ENCODE peak calls at places on chromosomes 16 and 17, in nine cellular contexts. One of them, this sample, is unnamed.

GRCh38 chr17:59001158-59001814 is 105.4 kb downstream of the TRIM37 start:
- DNase-seq in fibroblast of lung: peak
- DNase-seq in NCI-H446: no peak
- DNase-seq in GM04504: no peak
- DNase-seq in stimulated activated naive CD8-positive, alpha-beta T cell treated with anti-CD3 and anti-CD28 coated beads, Interleukin-15, Interleukin-2, amounts not matched to agents 100 U/mL and 50 U/mL, for 24 hours: peak
- DNase-seq in AG09319: no peak
- DNase-seq in dermis microvascular lymphatic vessel endothelial cell: peak
- DNase-seq in hepatic stellate cell: peak
- DNase-seq in NCI-H187: no peak
- DNase-seq in this sample: peak

GRCh38 chr17:44097110-44097810 is 26.2 kb downstream of the HDAC5 start:
- DNase-seq in hepatic stellate cell: no peak
- DNase-seq in fibroblast of lung: peak
- DNase-seq in AG09319: no peak
- DNase-seq in NCI-H446: no peak
- DNase-seq in dermis microvascular lymphatic vessel endothelial cell: no peak
- DNase-seq in NCI-H187: no peak
- DNase-seq in stimulated activated naive CD8-positive, alpha-beta T cell treated with anti-CD3 and anti-CD28 coated beads, Interleukin-15, Interleukin-2, amounts not matched to agents 100 U/mL and 50 U/mL, for 24 hours: no peak
- DNase-seq in GM04504: peak
- DNase-seq in this sample: no peak

GRCh38 chr16:76293980-76294690 is 16.9 kb downstream of the CNTNAP4 start:
- DNase-seq in NCI-H446: no peak
- DNase-seq in AG09319: no peak
- DNase-seq in stimulated activated naive CD8-positive, alpha-beta T cell treated with anti-CD3 and anti-CD28 coated beads, Interleukin-15, Interleukin-2, amounts not matched to agents 100 U/mL and 50 U/mL, for 24 hours: no peak
- DNase-seq in fibroblast of lung: no peak
- DNase-seq in hepatic stellate cell: peak
- DNase-seq in GM04504: no peak
- DNase-seq in dermis microvascular lymphatic vessel endothelial cell: no peak
- DNase-seq in NCI-H187: no peak
- DNase-seq in this sample: no peak

GRCh38 chr17:62101090-62101489 is 36.0 kb upstream of the MED13 start:
- DNase-seq in NCI-H187: no peak
- DNase-seq in dermis microvascular lymphatic vessel endothelial cell: no peak
- DNase-seq in hepatic stellate cell: no peak
- DNase-seq in NCI-H446: no peak
- DNase-seq in AG09319: no peak
- DNase-seq in fibroblast of lung: no peak
- DNase-seq in GM04504: no peak
- DNase-seq in stimulated activated naive CD8-positive, alpha-beta T cell treated with anti-CD3 and anti-CD28 coated beads, Interleukin-15, Interleukin-2, amounts not matched to agents 100 U/mL and 50 U/mL, for 24 hours: no peak
- DNase-seq in this sample: no peak

GRCh38 chr16:64459402-64459801 is 662.5 kb downstream of the CDH11 start:
- DNase-seq in AG09319: no peak
- DNase-seq in dermis microvascular lymphatic vessel endothelial cell: no peak
- DNase-seq in hepatic stellate cell: no peak
- DNase-seq in NCI-H187: no peak
- DNase-seq in fibroblast of lung: peak
- DNase-seq in NCI-H446: no peak
- DNase-seq in GM04504: no peak
- DNase-seq in stimulated activated naive CD8-positive, alpha-beta T cell treated with anti-CD3 and anti-CD28 coated beads, Interleukin-15, Interleukin-2, amounts not matched to agents 100 U/mL and 50 U/mL, for 24 hours: no peak
- DNase-seq in this sample: no peak

GRCh38 chr16:2854700-2855309 is 3.2 kb downstream of the PRSS22 start:
- DNase-seq in NCI-H187: no peak
- DNase-seq in dermis microvascular lymphatic vessel endothelial cell: no peak
- DNase-seq in fibroblast of lung: no peak
- DNase-seq in stimulated activated naive CD8-positive, alpha-beta T cell treated with anti-CD3 and anti-CD28 coated beads, Interleukin-15, Interleukin-2, amounts not matched to agents 100 U/mL and 50 U/mL, for 24 hours: peak
- DNase-seq in hepatic stellate cell: no peak
- DNase-seq in NCI-H446: no peak
- DNase-seq in AG09319: no peak
- DNase-seq in GM04504: no peak
- DNase-seq in this sample: no peak

GRCh38 chr16:8863594-8864424 is 5.0 kb downstream of the CARHSP1 start:
- DNase-seq in NCI-H446: no peak
- DNase-seq in NCI-H187: no peak
- DNase-seq in dermis microvascular lymphatic vessel endothelial cell: no peak
- DNase-seq in GM04504: no peak
- DNase-seq in fibroblast of lung: peak
- DNase-seq in hepatic stellate cell: peak
- DNase-seq in stimulated activated naive CD8-positive, alpha-beta T cell treated with anti-CD3 and anti-CD28 coated beads, Interleukin-15, Interleukin-2, amounts not matched to agents 100 U/mL and 50 U/mL, for 24 hours: no peak
- DNase-seq in AG09319: no peak
- DNase-seq in this sample: no peak

GRCh38 chr17:45896803-45897693 is 2.7 kb downstream of the MAPT start:
- DNase-seq in dermis microvascular lymphatic vessel endothelial cell: no peak
- DNase-seq in GM04504: no peak
- DNase-seq in NCI-H446: no peak
- DNase-seq in fibroblast of lung: no peak
- DNase-seq in hepatic stellate cell: no peak
- DNase-seq in NCI-H187: no peak
- DNase-seq in AG09319: no peak
- DNase-seq in stimulated activated naive CD8-positive, alpha-beta T cell treated with anti-CD3 and anti-CD28 coated beads, Interleukin-15, Interleukin-2, amounts not matched to agents 100 U/mL and 50 U/mL, for 24 hours: no peak
- DNase-seq in this sample: no peak

GRCh38 chr17:20234266-20234665 is 225.1 kb downstream of the SPECC1 start:
- DNase-seq in AG09319: no peak
- DNase-seq in dermis microvascular lymphatic vessel endothelial cell: no peak
- DNase-seq in NCI-H446: no peak
- DNase-seq in GM04504: no peak
- DNase-seq in NCI-H187: no peak
- DNase-seq in fibroblast of lung: no peak
- DNase-seq in stimulated activated naive CD8-positive, alpha-beta T cell treated with anti-CD3 and anti-CD28 coated beads, Interleukin-15, Interleukin-2, amounts not matched to agents 100 U/mL and 50 U/mL, for 24 hours: peak
- DNase-seq in hepatic stellate cell: no peak
- DNase-seq in this sample: no peak

GRCh38 chr17:38716368-38717005 is 11.4 kb downstream of the MLLT6 start:
- DNase-seq in hepatic stellate cell: no peak
- DNase-seq in GM04504: no peak
- DNase-seq in fibroblast of lung: no peak
- DNase-seq in dermis microvascular lymphatic vessel endothelial cell: no peak
- DNase-seq in NCI-H446: no peak
- DNase-seq in AG09319: no peak
- DNase-seq in stimulated activated naive CD8-positive, alpha-beta T cell treated with anti-CD3 and anti-CD28 coated beads, Interleukin-15, Interleukin-2, amounts not matched to agents 100 U/mL and 50 U/mL, for 24 hours: no peak
- DNase-seq in NCI-H187: no peak
- DNase-seq in this sample: no peak

GRCh38 chr16:69325784-69326171 is 4.6 kb downstream of the PDF start:
- DNase-seq in hepatic stellate cell: no peak
- DNase-seq in dermis microvascular lymphatic vessel endothelial cell: no peak
- DNase-seq in fibroblast of lung: no peak
- DNase-seq in AG09319: no peak
- DNase-seq in NCI-H446: no peak
- DNase-seq in NCI-H187: no peak
- DNase-seq in stimulated activated naive CD8-positive, alpha-beta T cell treated with anti-CD3 and anti-CD28 coated beads, Interleukin-15, Interleukin-2, amounts not matched to agents 100 U/mL and 50 U/mL, for 24 hours: no peak
- DNase-seq in GM04504: no peak
- DNase-seq in this sample: no peak

GRCh38 chr17:8406174-8406573 is 8.5 kb upstream of the RNF222 start:
- DNase-seq in NCI-H187: no peak
- DNase-seq in GM04504: no peak
- DNase-seq in NCI-H446: no peak
- DNase-seq in hepatic stellate cell: no peak
- DNase-seq in stimulated activated naive CD8-positive, alpha-beta T cell treated with anti-CD3 and anti-CD28 coated beads, Interleukin-15, Interleukin-2, amounts not matched to agents 100 U/mL and 50 U/mL, for 24 hours: no peak
- DNase-seq in dermis microvascular lymphatic vessel endothelial cell: no peak
- DNase-seq in AG09319: no peak
- DNase-seq in fibroblast of lung: no peak
- DNase-seq in this sample: no peak

GRCh38 chr16:86857807-86858206 is 279.5 kb downstream of the FOXL1 start:
- DNase-seq in fibroblast of lung: no peak
- DNase-seq in AG09319: no peak
- DNase-seq in hepatic stellate cell: no peak
- DNase-seq in NCI-H446: no peak
- DNase-seq in GM04504: no peak
- DNase-seq in NCI-H187: no peak
- DNase-seq in dermis microvascular lymphatic vessel endothelial cell: no peak
- DNase-seq in stimulated activated naive CD8-positive, alpha-beta T cell treated with anti-CD3 and anti-CD28 coated beads, Interleukin-15, Interleukin-2, amounts not matched to agents 100 U/mL and 50 U/mL, for 24 hours: no peak
- DNase-seq in this sample: no peak

GRCh38 chr16:48862087-48862532 is 252.1 kb upstream of the N4BP1 start:
- DNase-seq in NCI-H446: no peak
- DNase-seq in stimulated activated naive CD8-positive, alpha-beta T cell treated with anti-CD3 and anti-CD28 coated beads, Interleukin-15, Interleukin-2, amounts not matched to agents 100 U/mL and 50 U/mL, for 24 hours: no peak
- DNase-seq in GM04504: peak
- DNase-seq in dermis microvascular lymphatic vessel endothelial cell: no peak
- DNase-seq in hepatic stellate cell: no peak
- DNase-seq in NCI-H187: no peak
- DNase-seq in fibroblast of lung: peak
- DNase-seq in AG09319: no peak
- DNase-seq in this sample: no peak

GRCh38 chr17:1271441-1271840 is 1.2 kb downstream of the BHLHA9 start:
- DNase-seq in NCI-H446: no peak
- DNase-seq in NCI-H187: no peak
- DNase-seq in dermis microvascular lymphatic vessel endothelial cell: no peak
- DNase-seq in stimulated activated naive CD8-positive, alpha-beta T cell treated with anti-CD3 and anti-CD28 coated beads, Interleukin-15, Interleukin-2, amounts not matched to agents 100 U/mL and 50 U/mL, for 24 hours: no peak
- DNase-seq in fibroblast of lung: no peak
- DNase-seq in GM04504: no peak
- DNase-seq in hepatic stellate cell: no peak
- DNase-seq in AG09319: no peak
- DNase-seq in this sample: no peak

GRCh38 chr17:6402258-6402657 is 32.7 kb downstream of the AIPL1 start:
- DNase-seq in NCI-H187: no peak
- DNase-seq in NCI-H446: no peak
- DNase-seq in stimulated activated naive CD8-positive, alpha-beta T cell treated with anti-CD3 and anti-CD28 coated beads, Interleukin-15, Interleukin-2, amounts not matched to agents 100 U/mL and 50 U/mL, for 24 hours: no peak
- DNase-seq in fibroblast of lung: no peak
- DNase-seq in dermis microvascular lymphatic vessel endothelial cell: no peak
- DNase-seq in hepatic stellate cell: no peak
- DNase-seq in AG09319: no peak
- DNase-seq in GM04504: no peak
- DNase-seq in this sample: no peak

GRCh38 chr16:2234813-2235170 is 1.5 kb upstream of the DNASE1L2 start:
- DNase-seq in hepatic stellate cell: no peak
- DNase-seq in dermis microvascular lymphatic vessel endothelial cell: no peak
- DNase-seq in NCI-H187: no peak
- DNase-seq in AG09319: no peak
- DNase-seq in fibroblast of lung: no peak
- DNase-seq in GM04504: no peak
- DNase-seq in NCI-H446: no peak
- DNase-seq in stimulated activated naive CD8-positive, alpha-beta T cell treated with anti-CD3 and anti-CD28 coated beads, Interleukin-15, Interleukin-2, amounts not matched to agents 100 U/mL and 50 U/mL, for 24 hours: no peak
- DNase-seq in this sample: no peak

GRCh38 chr16:29811896-29812665 is at the start of gene PRRT2:
- DNase-seq in fibroblast of lung: peak
- DNase-seq in hepatic stellate cell: peak
- DNase-seq in dermis microvascular lymphatic vessel endothelial cell: no peak
- DNase-seq in AG09319: no peak
- DNase-seq in NCI-H187: no peak
- DNase-seq in GM04504: no peak
- DNase-seq in NCI-H446: peak
- DNase-seq in stimulated activated naive CD8-positive, alpha-beta T cell treated with anti-CD3 and anti-CD28 coated beads, Interleukin-15, Interleukin-2, amounts not matched to agents 100 U/mL and 50 U/mL, for 24 hours: peak
- DNase-seq in this sample: no peak

GRCh38 chr17:4795168-4795567 is 796 bp upstream of the PSMB6 start:
- DNase-seq in AG09319: no peak
- DNase-seq in stimulated activated naive CD8-positive, alpha-beta T cell treated with anti-CD3 and anti-CD28 coated beads, Interleukin-15, Interleukin-2, amounts not matched to agents 100 U/mL and 50 U/mL, for 24 hours: no peak
- DNase-seq in fibroblast of lung: no peak
- DNase-seq in NCI-H446: no peak
- DNase-seq in GM04504: no peak
- DNase-seq in dermis microvascular lymphatic vessel endothelial cell: no peak
- DNase-seq in NCI-H187: no peak
- DNase-seq in hepatic stellate cell: no peak
- DNase-seq in this sample: no peak